ENCODE peak calls at places on chromosomes 7 and 10, in six cellular contexts. One of them, this sample, is unnamed.

GRCh38 chr7:105838273-105839141 is 37.9 kb downstream of the ATXN7L1 start:
- DNase-seq in left cardiac atrium: peak
- DNase-seq in NCI-H1092 treated with DMSO at 0.1 percent for 48 hours: peak
- DNase-seq in AML-193: no peak
- DNase-seq in psoas muscle: no peak
- DNase-seq in anterior cingulate cortex: peak
- DNase-seq in this sample: peak

GRCh38 chr10:71213761-71214440 is 1.5 kb downstream of the UNC5B start:
- DNase-seq in AML-193: no peak
- DNase-seq in NCI-H1092 treated with DMSO at 0.1 percent for 48 hours: no peak
- DNase-seq in psoas muscle: no peak
- DNase-seq in anterior cingulate cortex: no peak
- DNase-seq in left cardiac atrium: no peak
- DNase-seq in this sample: peak

GRCh38 chr10:113226404-113226803 is 276.4 kb downstream of the TCF7L2 start:
- DNase-seq in AML-193: no peak
- DNase-seq in left cardiac atrium: no peak
- DNase-seq in psoas muscle: no peak
- DNase-seq in anterior cingulate cortex: no peak
- DNase-seq in NCI-H1092 treated with DMSO at 0.1 percent for 48 hours: no peak
- DNase-seq in this sample: no peak

GRCh38 chr7:79451580-79451979 is 1.9 kb downstream of the MAGI2 start:
- DNase-seq in NCI-H1092 treated with DMSO at 0.1 percent for 48 hours: no peak
- DNase-seq in psoas muscle: no peak
- DNase-seq in anterior cingulate cortex: no peak
- DNase-seq in AML-193: no peak
- DNase-seq in left cardiac atrium: no peak
- DNase-seq in this sample: no peak

GRCh38 chr10:27526242-27526641 is 22.1 kb downstream of the RAB18 start:
- DNase-seq in NCI-H1092 treated with DMSO at 0.1 percent for 48 hours: no peak
- DNase-seq in left cardiac atrium: no peak
- DNase-seq in anterior cingulate cortex: no peak
- DNase-seq in psoas muscle: no peak
- DNase-seq in AML-193: no peak
- DNase-seq in this sample: no peak

GRCh38 chr7:137953692-137954470 is 48.0 kb downstream of the CREB3L2 start:
- DNase-seq in psoas muscle: no peak
- DNase-seq in left cardiac atrium: no peak
- DNase-seq in AML-193: no peak
- DNase-seq in anterior cingulate cortex: no peak
- DNase-seq in NCI-H1092 treated with DMSO at 0.1 percent for 48 hours: peak
- DNase-seq in this sample: peak

GRCh38 chr7:128076216-128076821 is 45.1 kb upstream of the LRRC4 start:
- DNase-seq in anterior cingulate cortex: peak
- DNase-seq in NCI-H1092 treated with DMSO at 0.1 percent for 48 hours: no peak
- DNase-seq in psoas muscle: no peak
- DNase-seq in AML-193: no peak
- DNase-seq in left cardiac atrium: no peak
- DNase-seq in this sample: no peak

GRCh38 chr7:93921607-93922446 is at the start of gene GNG11:
- DNase-seq in psoas muscle: peak
- DNase-seq in AML-193: no peak
- DNase-seq in anterior cingulate cortex: peak
- DNase-seq in NCI-H1092 treated with DMSO at 0.1 percent for 48 hours: peak
- DNase-seq in left cardiac atrium: peak
- DNase-seq in this sample: peak

GRCh38 chr7:64602518-64602917 is 39.6 kb upstream of the ZNF680 start:
- DNase-seq in AML-193: no peak
- DNase-seq in anterior cingulate cortex: no peak
- DNase-seq in psoas muscle: no peak
- DNase-seq in left cardiac atrium: no peak
- DNase-seq in NCI-H1092 treated with DMSO at 0.1 percent for 48 hours: no peak
- DNase-seq in this sample: no peak

GRCh38 chr7:21011153-21011552 is 224.5 kb upstream of the SP8 start:
- DNase-seq in NCI-H1092 treated with DMSO at 0.1 percent for 48 hours: no peak
- DNase-seq in AML-193: no peak
- DNase-seq in left cardiac atrium: no peak
- DNase-seq in psoas muscle: no peak
- DNase-seq in anterior cingulate cortex: no peak
- DNase-seq in this sample: no peak

GRCh38 chr7:51224811-51225581 is 91.6 kb downstream of the COBL start:
- DNase-seq in left cardiac atrium: no peak
- DNase-seq in NCI-H1092 treated with DMSO at 0.1 percent for 48 hours: peak
- DNase-seq in anterior cingulate cortex: peak
- DNase-seq in AML-193: no peak
- DNase-seq in psoas muscle: no peak
- DNase-seq in this sample: peak

GRCh38 chr7:157554393-157555238 is 217.8 kb downstream of the DNAJB6 start:
- DNase-seq in left cardiac atrium: no peak
- DNase-seq in NCI-H1092 treated with DMSO at 0.1 percent for 48 hours: no peak
- DNase-seq in psoas muscle: no peak
- DNase-seq in AML-193: no peak
- DNase-seq in anterior cingulate cortex: no peak
- DNase-seq in this sample: no peak

GRCh38 chr7:112116894-112117293 is 89.3 kb downstream of the DOCK4 start:
- DNase-seq in NCI-H1092 treated with DMSO at 0.1 percent for 48 hours: no peak
- DNase-seq in psoas muscle: no peak
- DNase-seq in left cardiac atrium: no peak
- DNase-seq in AML-193: no peak
- DNase-seq in anterior cingulate cortex: no peak
- DNase-seq in this sample: no peak

This sample was measured in left colon.